ENCODE peak calls at places on chromosomes 6 and 20, in eight cellular contexts. One of them, this sample, is unnamed.
A peak's percentile ranks its signal among the peaks of the same experiment; 100 is the strongest.

GRCh38 chr20:18144541-18145099 is 7.0 kb downstream of the KAT14 start:
- DNase-seq in activated gamma-delta T cell treated with Interleukin-2 at 50 U/mL for 16 hours: no peak
- DNase-seq in PC-3: peak; percentile 88
- DNase-seq in Kasumi-1: no peak
- DNase-seq in CD4-positive, alpha-beta memory T cell: no peak
- DNase-seq in nephron progenitor cell: no peak
- DNase-seq in left cardiac atrium: no peak
- DNase-seq in spleen: no peak
- DNase-seq in this sample: no peak

GRCh38 chr6:124960757-124961467 is 1.3 kb upstream of the RNF217 start:
- DNase-seq in activated gamma-delta T cell treated with Interleukin-2 at 50 U/mL for 16 hours: no peak
- DNase-seq in PC-3: no peak
- DNase-seq in Kasumi-1: no peak
- DNase-seq in CD4-positive, alpha-beta memory T cell: no peak
- DNase-seq in nephron progenitor cell: no peak
- DNase-seq in left cardiac atrium: no peak
- DNase-seq in spleen: no peak
- DNase-seq in this sample: no peak

GRCh38 chr6:163415620-163416379 is 1.3 kb downstream of the QKI start:
- DNase-seq in activated gamma-delta T cell treated with Interleukin-2 at 50 U/mL for 16 hours: no peak
- DNase-seq in PC-3: peak; percentile 33
- DNase-seq in Kasumi-1: peak; percentile 67
- DNase-seq in CD4-positive, alpha-beta memory T cell: peak; percentile 39
- DNase-seq in nephron progenitor cell: peak; percentile 39
- DNase-seq in left cardiac atrium: peak; percentile 56
- DNase-seq in spleen: peak; percentile 90
- DNase-seq in this sample: no peak

GRCh38 chr6:45607818-45608217 is 230.1 kb upstream of the SUPT3H start:
- DNase-seq in activated gamma-delta T cell treated with Interleukin-2 at 50 U/mL for 16 hours: no peak
- DNase-seq in PC-3: peak; percentile 97
- DNase-seq in Kasumi-1: no peak
- DNase-seq in CD4-positive, alpha-beta memory T cell: no peak
- DNase-seq in nephron progenitor cell: no peak
- DNase-seq in left cardiac atrium: no peak
- DNase-seq in spleen: no peak
- DNase-seq in this sample: no peak

GRCh38 chr6:26243132-26243531 is 121.9 kb upstream of the BTN3A2 start:
- DNase-seq in activated gamma-delta T cell treated with Interleukin-2 at 50 U/mL for 16 hours: no peak
- DNase-seq in PC-3: peak; percentile 75
- DNase-seq in Kasumi-1: no peak
- DNase-seq in CD4-positive, alpha-beta memory T cell: no peak
- DNase-seq in nephron progenitor cell: no peak
- DNase-seq in left cardiac atrium: no peak
- DNase-seq in spleen: no peak
- DNase-seq in this sample: no peak

GRCh38 chr6:148611213-148611612 is 135.6 kb upstream of the UST start:
- DNase-seq in activated gamma-delta T cell treated with Interleukin-2 at 50 U/mL for 16 hours: no peak
- DNase-seq in PC-3: peak; percentile 63
- DNase-seq in Kasumi-1: no peak
- DNase-seq in CD4-positive, alpha-beta memory T cell: no peak
- DNase-seq in nephron progenitor cell: no peak
- DNase-seq in left cardiac atrium: peak; percentile 76
- DNase-seq in spleen: no peak
- DNase-seq in this sample: no peak

GRCh38 chr6:80454661-80455365 is 348.3 kb downstream of the BCKDHB start:
- DNase-seq in activated gamma-delta T cell treated with Interleukin-2 at 50 U/mL for 16 hours: no peak
- DNase-seq in PC-3: peak; percentile 72
- DNase-seq in Kasumi-1: no peak
- DNase-seq in CD4-positive, alpha-beta memory T cell: no peak
- DNase-seq in nephron progenitor cell: no peak
- DNase-seq in left cardiac atrium: no peak
- DNase-seq in spleen: no peak
- DNase-seq in this sample: no peak

GRCh38 chr6:3766219-3766618 is 14.7 kb upstream of the PXDC1 start:
- DNase-seq in activated gamma-delta T cell treated with Interleukin-2 at 50 U/mL for 16 hours: no peak
- DNase-seq in PC-3: no peak
- DNase-seq in Kasumi-1: no peak
- DNase-seq in CD4-positive, alpha-beta memory T cell: no peak
- DNase-seq in nephron progenitor cell: no peak
- DNase-seq in left cardiac atrium: no peak
- DNase-seq in spleen: no peak
- DNase-seq in this sample: no peak

GRCh38 chr6:88220493-88220892 is 54.3 kb upstream of the CNR1 start:
- DNase-seq in activated gamma-delta T cell treated with Interleukin-2 at 50 U/mL for 16 hours: no peak
- DNase-seq in PC-3: peak; percentile 14
- DNase-seq in Kasumi-1: peak; percentile 62
- DNase-seq in CD4-positive, alpha-beta memory T cell: no peak
- DNase-seq in nephron progenitor cell: peak; percentile 59
- DNase-seq in left cardiac atrium: no peak
- DNase-seq in spleen: no peak
- DNase-seq in this sample: no peak

GRCh38 chr6:135506270-135506997 is 8.9 kb upstream of the AHI1 start:
- DNase-seq in activated gamma-delta T cell treated with Interleukin-2 at 50 U/mL for 16 hours: peak; percentile 13
- DNase-seq in PC-3: peak; percentile 69
- DNase-seq in Kasumi-1: peak; percentile 54
- DNase-seq in CD4-positive, alpha-beta memory T cell: peak; percentile 40
- DNase-seq in nephron progenitor cell: no peak
- DNase-seq in left cardiac atrium: no peak
- DNase-seq in spleen: no peak
- DNase-seq in this sample: no peak

GRCh38 chr20:43572891-43573290 is 14.1 kb downstream of the SGK2 start:
- DNase-seq in activated gamma-delta T cell treated with Interleukin-2 at 50 U/mL for 16 hours: no peak
- DNase-seq in PC-3: no peak
- DNase-seq in Kasumi-1: no peak
- DNase-seq in CD4-positive, alpha-beta memory T cell: no peak
- DNase-seq in nephron progenitor cell: no peak
- DNase-seq in left cardiac atrium: no peak
- DNase-seq in spleen: peak; percentile 39
- DNase-seq in this sample: no peak

GRCh38 chr20:51359401-51359800 is 183.1 kb downstream of the NFATC2 start:
- DNase-seq in activated gamma-delta T cell treated with Interleukin-2 at 50 U/mL for 16 hours: no peak
- DNase-seq in PC-3: peak; percentile 86
- DNase-seq in Kasumi-1: no peak
- DNase-seq in CD4-positive, alpha-beta memory T cell: no peak
- DNase-seq in nephron progenitor cell: no peak
- DNase-seq in left cardiac atrium: no peak
- DNase-seq in spleen: no peak
- DNase-seq in this sample: no peak

GRCh38 chr6:135014353-135014832 is 40.2 kb downstream of the HBS1L start:
- DNase-seq in activated gamma-delta T cell treated with Interleukin-2 at 50 U/mL for 16 hours: no peak
- DNase-seq in PC-3: no peak
- DNase-seq in Kasumi-1: no peak
- DNase-seq in CD4-positive, alpha-beta memory T cell: peak; percentile 38
- DNase-seq in nephron progenitor cell: no peak
- DNase-seq in left cardiac atrium: no peak
- DNase-seq in spleen: no peak
- DNase-seq in this sample: no peak

GRCh38 chr20:12999201-12999600 is 9.6 kb upstream of the SPTLC3 start:
- DNase-seq in activated gamma-delta T cell treated with Interleukin-2 at 50 U/mL for 16 hours: no peak
- DNase-seq in PC-3: no peak
- DNase-seq in Kasumi-1: no peak
- DNase-seq in CD4-positive, alpha-beta memory T cell: no peak
- DNase-seq in nephron progenitor cell: no peak
- DNase-seq in left cardiac atrium: no peak
- DNase-seq in spleen: no peak
- DNase-seq in this sample: no peak

GRCh38 chr6:71420693-71421328 is 132.2 kb downstream of the OGFRL1 start:
- DNase-seq in activated gamma-delta T cell treated with Interleukin-2 at 50 U/mL for 16 hours: no peak
- DNase-seq in PC-3: peak; percentile 92
- DNase-seq in Kasumi-1: no peak
- DNase-seq in CD4-positive, alpha-beta memory T cell: no peak
- DNase-seq in nephron progenitor cell: peak; percentile 91
- DNase-seq in left cardiac atrium: peak; percentile 97
- DNase-seq in spleen: peak; percentile 90
- DNase-seq in this sample: peak; percentile 92

GRCh38 chr6:53065266-53066058 is at the start of gene FBXO9:
- DNase-seq in activated gamma-delta T cell treated with Interleukin-2 at 50 U/mL for 16 hours: peak; percentile 73
- DNase-seq in PC-3: peak; percentile 54
- DNase-seq in Kasumi-1: peak; percentile 75
- DNase-seq in CD4-positive, alpha-beta memory T cell: peak; percentile 79
- DNase-seq in nephron progenitor cell: peak; percentile 83
- DNase-seq in left cardiac atrium: peak; percentile 78
- DNase-seq in spleen: peak; percentile 96
- DNase-seq in this sample: no peak

GRCh38 chr6:82057846-82058554 is 189.5 kb downstream of the IBTK start:
- DNase-seq in activated gamma-delta T cell treated with Interleukin-2 at 50 U/mL for 16 hours: no peak
- DNase-seq in PC-3: no peak
- DNase-seq in Kasumi-1: no peak
- DNase-seq in CD4-positive, alpha-beta memory T cell: no peak
- DNase-seq in nephron progenitor cell: no peak
- DNase-seq in left cardiac atrium: no peak
- DNase-seq in spleen: no peak
- DNase-seq in this sample: no peak